ENCODE peak calls at places on chromosomes 2 and 18, in eight cellular contexts. E is right lobe of liver, Q is lower lobe of right lung, C is keratinocyte, U is left ventricle myocardium inferior, O is neural progenitor cell, F is astrocyte, D is K562. W is an unnamed sample. For H3K4me1, the result is how much of the 10 kb centered on the place peaks cover.

GRCh38 chr2:220614064-220614463 is 958.0 kb downstream of the EPHA4 start:
- DNase-seq in E (no peak), Q (no peak), C (no peak), U (no peak), O (no peak), F (no peak), D (no peak), W (no peak)

GRCh38 chr2:209323738-209324137 is 100.1 kb upstream of the MAP2 start:
- DNase-seq in E (no peak), Q (no peak), C (no peak), U (no peak), O (no peak), F (no peak), D (peak), W (no peak)

GRCh38 chr2:72010647-72011355 is 136.9 kb downstream of the CYP26B1 start:
- DNase-seq in E (no peak), Q (no peak), C (no peak), U (no peak), O (no peak), F (no peak), D (no peak), W (no peak)

GRCh38 chr18:37565138-37565984 is at the start of gene CELF4:
- DNase-seq in E (no peak), Q (no peak), C (no peak), U (no peak), O (peak), F (no peak), D (no peak), W (no peak)

GRCh38 chr2:95333888-95334338 is 36.8 kb downstream of the KCNIP3 start:
- DNase-seq in E (peak), Q (peak), C (peak), U (peak), O (no peak), F (peak), D (no peak), W (peak)

GRCh38 chr2:33051586-33052385 is 105.0 kb downstream of the LTBP1 start:
- DNase-seq in E (peak), Q (no peak), C (no peak), U (no peak), O (no peak), F (peak), D (no peak), W (no peak)

GRCh38 chr2:99765919-99766318 is 276.1 kb upstream of the REV1 start:
- DNase-seq in E (no peak), Q (no peak), C (no peak), U (no peak), O (no peak), F (no peak), D (no peak), W (peak)

GRCh38 chr2:162196611-162197010 is 44.6 kb upstream of the GCG start:
- DNase-seq in E (no peak), Q (no peak), C (no peak), U (no peak), O (no peak), F (peak), D (no peak), W (no peak)

GRCh38 chr2:170365686-170366085 is 187.7 kb downstream of the MYO3B start:
- DNase-seq in E (no peak), Q (no peak), C (no peak), U (no peak), O (no peak), F (no peak), D (no peak), W (no peak)

GRCh38 chr2:12202301-12202700 is 455.9 kb downstream of the LPIN1 start:
- DNase-seq in E (no peak), Q (no peak), C (no peak), U (no peak), O (no peak), F (peak), D (no peak), W (peak)

GRCh38 chr2:163771596-163771995 is 35.8 kb upstream of the FIGN start:
- DNase-seq in E (no peak), Q (no peak), C (no peak), U (no peak), O (no peak), F (peak), D (no peak), W (no peak)

GRCh38 chr2:122167561-122167960 is 412.1 kb downstream of the TSN start:
- DNase-seq in E (no peak), Q (no peak), C (no peak), U (no peak), O (no peak), F (peak), D (no peak), W (no peak)

GRCh38 chr2:212158081-212158480 is 380.5 kb downstream of the ERBB4 start:
- DNase-seq in E (no peak), Q (no peak), C (no peak), U (no peak), O (no peak), F (no peak), D (no peak), W (no peak)

GRCh38 chr18:63207825-63208224 is 111.7 kb downstream of the BCL2 start:
- DNase-seq in E (no peak), Q (no peak), C (no peak), U (no peak), O (no peak), F (no peak), D (no peak), W (no peak)
- H3K4me1 ChIP-seq in E (under half), Q (under half), C (under half), U (under half), O (under half), F (under half), D (under half), W (under half)

GRCh38 chr2:9145109-9145751 is 61.4 kb upstream of the ASAP2 start:
- DNase-seq in E (no peak), Q (no peak), C (no peak), U (no peak), O (no peak), F (peak), D (no peak), W (no peak)
- H3K4me1 ChIP-seq in E (under half), Q (under half), C (under half), U (under half), O (under half), F (under half), D (under half), W (under half)

GRCh38 chr2:68767031-68767961 is 32.7 kb downstream of the ARHGAP25 start:
- DNase-seq in E (no peak), Q (no peak), C (no peak), U (no peak), O (no peak), F (no peak), D (no peak), W (no peak)

GRCh38 chr2:68768951-68769350 is 34.3 kb downstream of the ARHGAP25 start:
- DNase-seq in E (no peak), Q (no peak), C (no peak), U (no peak), O (no peak), F (no peak), D (no peak), W (no peak)

GRCh38 chr2:68767996-68768395 is 33.4 kb downstream of the ARHGAP25 start:
- DNase-seq in E (no peak), Q (no peak), C (no peak), U (no peak), O (no peak), F (no peak), D (no peak), W (no peak)

GRCh38 chr2:68769586-68770270 is 35.1 kb downstream of the ARHGAP25 start:
- DNase-seq in E (no peak), Q (no peak), C (no peak), U (no peak), O (no peak), F (no peak), D (no peak), W (no peak)

GRCh38 chr2:68768461-68768860 is 33.9 kb downstream of the ARHGAP25 start:
- DNase-seq in E (no peak), Q (no peak), C (no peak), U (no peak), O (no peak), F (no peak), D (no peak), W (no peak)
- H3K4me1 ChIP-seq in E (under half), Q (half or more), C (under half), U (half or more), O (under half), F (under half), D (half or more), W (under half)

DNA sequence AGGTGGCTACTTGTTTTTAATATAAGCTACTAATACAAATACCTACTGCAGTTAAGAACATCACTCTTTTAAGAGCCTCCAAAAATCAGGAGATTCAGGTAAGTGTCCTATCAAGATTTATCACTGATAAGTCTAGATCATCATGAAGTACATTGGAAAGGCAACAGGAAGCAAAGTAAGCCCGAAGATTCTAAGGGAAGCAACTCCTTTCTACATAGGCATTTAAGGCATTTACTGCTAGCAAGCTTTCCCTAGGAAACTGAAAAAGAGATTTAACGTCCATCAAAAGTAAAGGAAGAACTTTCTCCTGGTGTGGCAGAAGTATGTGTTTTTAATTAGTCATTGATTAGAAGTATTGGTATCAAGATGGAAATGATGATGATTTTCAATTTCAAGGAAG is 3.7 kb downstream of the STK17B start:
- DNase-seq in E (no peak), Q (no peak), C (no peak), U (no peak), O (peak), F (no peak), D (no peak), W (no peak)
- H3K4me1 ChIP-seq in E (under half), Q (under half), C (under half), U (under half), O (under half), F (under half), D (under half), W (under half)

GRCh38 chr2:235045973-235046343 is 94.1 kb downstream of the SH3BP4 start:
- DNase-seq in E (no peak), Q (no peak), C (no peak), U (no peak), O (no peak), F (no peak), D (no peak), W (no peak)
- H3K4me1 ChIP-seq in E (under half), Q (under half), C (under half), U (under half), O (under half), F (under half), D (under half), W (under half)

GRCh38 chr2:239266779-239267410 is 133.9 kb downstream of the HDAC4 start:
- DNase-seq in E (peak), Q (no peak), C (no peak), U (no peak), O (no peak), F (no peak), D (no peak), W (no peak)
- H3K4me1 ChIP-seq in E (under half), Q (half or more), C (under half), U (half or more), O (under half), F (under half), D (under half), W (under half)

DNA sequence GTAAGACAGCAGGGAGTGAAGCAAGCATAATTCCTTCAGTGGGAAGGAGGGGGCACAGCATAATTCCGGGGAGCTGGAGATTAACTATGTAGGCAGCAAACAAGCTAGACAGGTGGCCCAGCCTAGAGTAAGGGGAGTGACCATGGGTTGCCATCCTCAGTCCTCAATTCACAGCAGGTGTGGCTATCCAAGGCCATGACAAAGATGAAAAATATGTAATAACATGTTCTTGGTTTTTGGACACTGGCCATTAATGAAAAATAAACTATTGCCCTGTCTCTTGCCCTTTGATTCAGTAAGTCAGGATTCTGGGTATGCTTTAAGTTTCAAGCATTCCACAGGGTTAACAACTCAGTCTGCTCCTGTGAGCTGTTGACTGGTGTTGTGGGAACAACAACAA is 65.0 kb downstream of the CYP1B1 start:
- DNase-seq in E (no peak), Q (no peak), C (no peak), U (no peak), O (no peak), F (no peak), D (no peak), W (no peak)
- H3K4me1 ChIP-seq in E (under half), Q (under half), C (under half), U (under half), O (under half), F (under half), D (under half), W (under half)